ENCODE peak calls at places on chromosomes 11 and 22, in seven cellular contexts. One of them, this sample, is unnamed.

GRCh38 chr22:20033045-20033706 is 12.3 kb downstream of the TANGO2 start:
- DNase-seq in mammary epithelial cell: no peak
- DNase-seq in Karpas-422: no peak
- DNase-seq in GM23338: no peak
- DNase-seq in SK-N-SH: peak
- DNase-seq in GM23248: no peak
- DNase-seq in HepG2: no peak
- DNase-seq in this sample: no peak

GRCh38 chr11:115379528-115379927 is 124.7 kb downstream of the CADM1 start:
- DNase-seq in mammary epithelial cell: no peak
- DNase-seq in Karpas-422: no peak
- DNase-seq in GM23338: no peak
- DNase-seq in SK-N-SH: no peak
- DNase-seq in GM23248: no peak
- DNase-seq in HepG2: no peak
- DNase-seq in this sample: no peak

GRCh38 chr11:6245536-6245935 is 6.6 kb downstream of the CNGA4 start:
- DNase-seq in mammary epithelial cell: peak
- DNase-seq in Karpas-422: no peak
- DNase-seq in GM23338: no peak
- DNase-seq in SK-N-SH: no peak
- DNase-seq in GM23248: no peak
- DNase-seq in HepG2: no peak
- DNase-seq in this sample: no peak

GRCh38 chr11:70468256-70469230 is 70.2 kb downstream of the CTTN start:
- DNase-seq in mammary epithelial cell: no peak
- DNase-seq in Karpas-422: no peak
- DNase-seq in GM23338: peak
- DNase-seq in SK-N-SH: no peak
- DNase-seq in GM23248: no peak
- DNase-seq in HepG2: no peak
- DNase-seq in this sample: no peak

GRCh38 chr22:24090581-24090980 is 79.5 kb downstream of the CABIN1 start:
- DNase-seq in mammary epithelial cell: no peak
- DNase-seq in Karpas-422: no peak
- DNase-seq in GM23338: no peak
- DNase-seq in SK-N-SH: no peak
- DNase-seq in GM23248: no peak
- DNase-seq in HepG2: no peak
- DNase-seq in this sample: no peak

GRCh38 chr22:37021710-37022482 is 2.4 kb downstream of the MPST start:
- DNase-seq in mammary epithelial cell: no peak
- DNase-seq in Karpas-422: peak
- DNase-seq in GM23338: peak
- DNase-seq in SK-N-SH: peak
- DNase-seq in GM23248: peak
- DNase-seq in HepG2: no peak
- DNase-seq in this sample: no peak

GRCh38 chr11:19562156-19562555 is 150.5 kb upstream of the NAV2 start:
- DNase-seq in mammary epithelial cell: no peak
- DNase-seq in Karpas-422: no peak
- DNase-seq in GM23338: no peak
- DNase-seq in SK-N-SH: no peak
- DNase-seq in GM23248: no peak
- DNase-seq in HepG2: no peak
- DNase-seq in this sample: no peak

GRCh38 chr11:2533642-2534115 is 88.9 kb downstream of the KCNQ1 start:
- DNase-seq in mammary epithelial cell: peak
- DNase-seq in Karpas-422: no peak
- DNase-seq in GM23338: peak
- DNase-seq in SK-N-SH: no peak
- DNase-seq in GM23248: peak
- DNase-seq in HepG2: peak
- DNase-seq in this sample: peak

GRCh38 chr11:61828629-61829407 is 718 bp downstream of the FADS2 start:
- DNase-seq in mammary epithelial cell: peak
- DNase-seq in Karpas-422: peak
- DNase-seq in GM23338: peak
- DNase-seq in SK-N-SH: peak
- DNase-seq in GM23248: peak
- DNase-seq in HepG2: no peak
- DNase-seq in this sample: peak

GRCh38 chr22:19011075-19011474 is 75.0 kb upstream of the PRODH start:
- DNase-seq in mammary epithelial cell: no peak
- DNase-seq in Karpas-422: no peak
- DNase-seq in GM23338: no peak
- DNase-seq in SK-N-SH: no peak
- DNase-seq in GM23248: no peak
- DNase-seq in HepG2: no peak
- DNase-seq in this sample: no peak

GRCh38 chr11:125871391-125872137 is 15.9 kb upstream of the HYLS1 start:
- DNase-seq in mammary epithelial cell: peak
- DNase-seq in Karpas-422: peak
- DNase-seq in GM23338: peak
- DNase-seq in SK-N-SH: peak
- DNase-seq in GM23248: peak
- DNase-seq in HepG2: peak
- DNase-seq in this sample: no peak

DNA sequence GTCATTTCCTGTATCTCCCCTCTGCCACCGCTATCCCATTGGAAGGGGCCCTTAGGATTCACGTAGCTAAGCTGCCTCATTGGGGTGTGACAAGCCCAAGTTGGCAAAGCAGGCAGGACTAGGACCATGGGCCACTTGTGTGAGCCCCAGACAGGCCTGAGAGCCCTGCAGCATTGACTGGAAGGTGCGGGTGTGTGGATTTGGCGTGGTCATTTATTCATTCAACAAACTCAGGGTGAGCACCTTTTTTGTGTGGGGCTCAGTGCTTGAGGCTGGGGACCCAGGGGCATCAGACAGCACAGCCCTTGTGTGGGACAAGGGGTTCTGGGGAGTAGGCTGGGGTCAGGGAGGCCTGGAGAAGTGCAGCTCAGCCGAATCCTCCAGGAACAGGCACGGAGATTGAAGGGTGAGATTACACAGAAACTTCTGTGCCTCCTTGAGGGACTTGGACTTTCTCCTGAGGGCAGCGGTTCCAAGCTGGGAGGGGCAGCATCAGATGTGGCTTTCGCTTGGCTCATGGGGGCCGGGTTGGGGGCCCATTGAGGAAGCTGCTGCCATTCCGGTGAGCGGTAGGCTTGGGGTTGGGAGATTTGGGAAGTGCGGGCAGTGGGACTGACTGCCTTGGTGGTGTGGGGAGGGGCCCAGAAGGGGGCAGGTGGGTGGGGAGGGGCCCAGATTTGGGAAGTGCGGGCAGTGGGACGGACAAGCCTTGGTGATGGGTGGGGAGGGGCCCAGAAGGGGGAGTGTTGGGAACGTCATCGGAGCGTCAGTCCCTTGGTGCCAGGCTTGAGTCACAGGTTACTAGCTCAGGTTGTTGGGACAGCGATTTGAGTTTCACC is 11.9 kb downstream of the MGAT3 start:
- DNase-seq in mammary epithelial cell: no peak
- DNase-seq in Karpas-422: peak
- DNase-seq in GM23338: no peak
- DNase-seq in SK-N-SH: no peak
- DNase-seq in GM23248: no peak
- DNase-seq in HepG2: no peak
- DNase-seq in this sample: no peak
- H3K4me2 ChIP-seq in mammary epithelial cell: no peak
- H3K4me2 ChIP-seq in Karpas-422: peak
- H3K4me2 ChIP-seq in GM23338: no peak
- H3K4me2 ChIP-seq in SK-N-SH: no peak
- H3K4me2 ChIP-seq in GM23248: no peak
- H3K4me2 ChIP-seq in HepG2: peak
- H3K4me2 ChIP-seq in this sample: no peak

DNA sequence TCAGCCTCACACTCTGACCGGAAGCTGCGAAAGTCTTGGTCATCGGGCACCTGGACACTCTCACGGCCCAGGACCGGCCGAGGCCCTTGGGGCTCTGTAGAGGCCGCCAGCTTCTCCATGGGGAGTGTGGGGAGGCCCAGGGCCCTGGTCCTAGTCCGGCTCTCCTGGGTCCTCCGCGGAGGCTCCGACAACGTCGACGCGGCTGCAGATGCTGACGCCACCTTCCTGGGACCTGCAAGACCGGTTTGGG is 12.9 kb downstream of the STARD10 start:
- DNase-seq in mammary epithelial cell: no peak
- DNase-seq in Karpas-422: no peak
- DNase-seq in GM23338: peak
- DNase-seq in SK-N-SH: no peak
- DNase-seq in GM23248: no peak
- DNase-seq in HepG2: no peak
- DNase-seq in this sample: no peak
- H3K27ac ChIP-seq in mammary epithelial cell: no peak
- H3K27ac ChIP-seq in Karpas-422: no peak
- H3K27ac ChIP-seq in GM23338: no peak
- H3K27ac ChIP-seq in SK-N-SH: no peak
- H3K27ac ChIP-seq in GM23248: no peak
- H3K27ac ChIP-seq in HepG2: peak
- H3K27ac ChIP-seq in this sample: no peak

GRCh38 chr22:43412808-43413785 is 1.3 kb downstream of the MPPED1 start:
- DNase-seq in mammary epithelial cell: no peak
- DNase-seq in Karpas-422: no peak
- DNase-seq in GM23338: no peak
- DNase-seq in SK-N-SH: no peak
- DNase-seq in GM23248: no peak
- DNase-seq in HepG2: no peak
- DNase-seq in this sample: no peak

GRCh38 chr22:43409800-43410199 is 2.0 kb upstream of the MPPED1 start:
- DNase-seq in mammary epithelial cell: no peak
- DNase-seq in Karpas-422: no peak
- DNase-seq in GM23338: no peak
- DNase-seq in SK-N-SH: no peak
- DNase-seq in GM23248: no peak
- DNase-seq in HepG2: no peak
- DNase-seq in this sample: no peak

GRCh38 chr22:43413826-43414225 is 2.0 kb downstream of the MPPED1 start:
- DNase-seq in mammary epithelial cell: no peak
- DNase-seq in Karpas-422: no peak
- DNase-seq in GM23338: no peak
- DNase-seq in SK-N-SH: no peak
- DNase-seq in GM23248: no peak
- DNase-seq in HepG2: no peak
- DNase-seq in this sample: no peak

GRCh38 chr22:43411040-43411919 is 534 bp upstream of the MPPED1 start:
- DNase-seq in mammary epithelial cell: no peak
- DNase-seq in Karpas-422: no peak
- DNase-seq in GM23338: peak
- DNase-seq in SK-N-SH: peak
- DNase-seq in GM23248: no peak
- DNase-seq in HepG2: no peak
- DNase-seq in this sample: no peak

DNA sequence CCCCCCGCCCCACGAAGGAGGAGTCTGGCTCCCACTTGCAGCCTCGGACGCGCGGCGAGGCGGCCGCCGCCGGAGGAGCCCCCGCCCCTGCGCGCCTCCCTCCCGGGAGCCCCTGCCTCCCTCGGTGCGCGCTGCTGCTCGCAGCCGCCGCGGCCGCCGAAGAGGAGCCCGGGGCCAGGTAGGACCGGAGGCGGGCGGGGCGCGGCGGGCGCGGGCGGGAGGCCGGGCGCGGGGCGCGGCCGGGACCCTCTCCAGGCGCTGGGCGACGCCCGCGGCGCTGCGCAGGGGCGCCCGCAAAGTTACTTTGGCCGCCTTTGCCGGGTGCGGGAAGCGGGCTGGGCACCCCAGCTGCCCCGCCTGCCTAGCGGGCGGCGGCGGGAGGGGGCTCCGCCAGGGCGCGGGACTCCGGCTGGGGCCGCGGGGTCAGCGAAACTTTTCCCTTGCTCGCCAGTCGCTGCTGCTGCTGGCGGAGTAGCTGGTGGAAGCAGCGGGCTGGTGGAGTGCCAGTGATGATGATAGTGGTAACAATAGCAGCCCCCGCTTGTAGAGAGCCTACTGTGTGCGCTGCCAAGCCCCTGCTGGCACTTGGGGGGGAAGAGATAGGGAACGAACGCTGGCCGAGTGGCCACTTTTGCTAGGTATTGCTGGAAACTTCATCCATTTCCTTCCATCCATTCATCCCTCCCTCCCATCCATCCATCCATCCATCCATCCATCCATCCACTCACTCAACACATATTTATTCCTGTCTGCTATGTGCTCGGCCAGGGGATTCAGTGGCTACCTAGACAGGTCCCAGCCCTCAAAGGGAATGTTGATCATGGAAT is at the start of gene MPPED1:
- DNase-seq in mammary epithelial cell: no peak
- DNase-seq in Karpas-422: no peak
- DNase-seq in GM23338: peak
- DNase-seq in SK-N-SH: peak
- DNase-seq in GM23248: no peak
- DNase-seq in HepG2: no peak
- DNase-seq in this sample: no peak
- H3K4me2 ChIP-seq in mammary epithelial cell: no peak
- H3K4me2 ChIP-seq in Karpas-422: no peak
- H3K4me2 ChIP-seq in GM23338: peak
- H3K4me2 ChIP-seq in SK-N-SH: no peak
- H3K4me2 ChIP-seq in GM23248: no peak
- H3K4me2 ChIP-seq in HepG2: no peak
- H3K4me2 ChIP-seq in this sample: no peak

GRCh38 chr11:86987687-86988086 is 32.5 kb upstream of the FZD4 start:
- DNase-seq in mammary epithelial cell: no peak
- DNase-seq in Karpas-422: no peak
- DNase-seq in GM23338: no peak
- DNase-seq in SK-N-SH: no peak
- DNase-seq in GM23248: no peak
- DNase-seq in HepG2: no peak
- DNase-seq in this sample: no peak

GRCh38 chr11:86990079-86990478 is 34.9 kb upstream of the FZD4 start:
- DNase-seq in mammary epithelial cell: no peak
- DNase-seq in Karpas-422: no peak
- DNase-seq in GM23338: no peak
- DNase-seq in SK-N-SH: no peak
- DNase-seq in GM23248: peak
- DNase-seq in HepG2: no peak
- DNase-seq in this sample: peak

GRCh38 chr11:86988351-86988881 is 33.2 kb upstream of the FZD4 start:
- DNase-seq in mammary epithelial cell: no peak
- DNase-seq in Karpas-422: no peak
- DNase-seq in GM23338: no peak
- DNase-seq in SK-N-SH: no peak
- DNase-seq in GM23248: no peak
- DNase-seq in HepG2: no peak
- DNase-seq in this sample: no peak

GRCh38 chr11:86990520-86990919 is 35.3 kb upstream of the FZD4 start:
- DNase-seq in mammary epithelial cell: peak
- DNase-seq in Karpas-422: no peak
- DNase-seq in GM23338: peak
- DNase-seq in SK-N-SH: no peak
- DNase-seq in GM23248: peak
- DNase-seq in HepG2: peak
- DNase-seq in this sample: peak

DNA sequence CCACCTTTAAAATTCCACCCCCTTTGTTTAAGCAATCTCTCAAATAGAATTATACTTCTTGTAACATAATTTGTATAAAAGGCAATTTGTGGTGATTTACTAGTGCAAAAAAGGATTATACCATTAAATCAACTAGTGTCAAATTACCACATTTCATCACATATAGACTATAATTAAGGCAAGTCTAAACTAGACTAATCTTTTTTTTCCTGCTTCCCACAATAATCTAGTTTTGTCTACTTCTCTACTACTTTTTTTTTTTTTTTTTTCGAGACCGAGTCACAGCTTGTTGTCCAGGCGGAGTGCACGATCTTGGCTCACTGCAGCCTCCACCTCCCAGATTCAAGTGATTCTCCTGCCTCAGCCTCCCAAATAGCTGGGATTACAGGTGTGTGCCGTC is 36.1 kb upstream of the FZD4 start:
- DNase-seq in mammary epithelial cell: peak
- DNase-seq in Karpas-422: no peak
- DNase-seq in GM23338: no peak
- DNase-seq in SK-N-SH: no peak
- DNase-seq in GM23248: no peak
- DNase-seq in HepG2: no peak
- DNase-seq in this sample: no peak
- H3K27ac ChIP-seq in mammary epithelial cell: no peak
- H3K27ac ChIP-seq in Karpas-422: no peak
- H3K27ac ChIP-seq in GM23338: no peak
- H3K27ac ChIP-seq in SK-N-SH: peak
- H3K27ac ChIP-seq in GM23248: no peak
- H3K27ac ChIP-seq in HepG2: no peak
- H3K27ac ChIP-seq in this sample: no peak

This sample was measured in astrocyte.